ENCODE peak calls at places on chromosomes 2 and 18, in four cellular contexts. L is uterus, Q is GM23338, Y is prostate gland. H is an unnamed sample.
A peak's percentile ranks its signal among the peaks of the same experiment; 100 is the strongest.

GRCh38 chr2:201467666-201468065 is 16.1 kb downstream of the STRADB start:
- DNase-seq in L (no peak), Q (no peak), Y (no peak), H (no peak)

GRCh38 chr2:30336978-30337841 is 105.9 kb downstream of the LBH start:
- DNase-seq in L (no peak), Q (no peak), Y (no peak), H (no peak)

GRCh38 chr2:72214429-72215143 is 66.9 kb upstream of the CYP26B1 start:
- DNase-seq in L (no peak), Q (no peak), Y (no peak), H (no peak)

GRCh38 chr2:223759569-223760430 is 77.6 kb downstream of the AP1S3 start:
- DNase-seq in L (no peak), Q (no peak), Y (no peak), H (no peak)

GRCh38 chr2:233059797-233060499 is at the start of gene INPP5D:
- DNase-seq in L (no peak), Q (no peak), Y (no peak), H (no peak)

GRCh38 chr2:157876771-157877108 is 610 bp upstream of the ACVR1 start:
- DNase-seq in L (no peak), Q (no peak), Y (no peak), H (no peak)

GRCh38 chr18:12659904-12660605 is 2.1 kb upstream of the SPIRE1 start:
- DNase-seq in L (peak; percentile 66), Q (peak; percentile 74), Y (peak; percentile 40), H (no peak)

GRCh38 chr2:7450188-7451156 is 533.3 kb downstream of the RNF144A start:
- DNase-seq in L (no peak), Q (no peak), Y (no peak), H (no peak)

GRCh38 chr2:229313591-229313990 is 42.5 kb upstream of the PID1 start:
- DNase-seq in L (no peak), Q (no peak), Y (no peak), H (no peak)

GRCh38 chr2:30029804-30030203 is 108.4 kb upstream of the ALK start:
- DNase-seq in L (no peak), Q (no peak), Y (no peak), H (no peak)

GRCh38 chr2:20612835-20613341 is 38.0 kb downstream of the HS1BP3 start:
- DNase-seq in L (no peak), Q (no peak), Y (no peak), H (no peak)

GRCh38 chr2:1698188-1698945 is 45.9 kb downstream of the PXDN start:
- DNase-seq in L (no peak), Q (no peak), Y (no peak), H (no peak)

GRCh38 chr18:10454800-10455550 is 540 bp downstream of the APCDD1 start:
- DNase-seq in L (peak; percentile 37), Q (peak; percentile 66), Y (peak; percentile 30), H (no peak)

GRCh38 chr2:207286106-207286505 is 120.4 kb upstream of the KLF7 start:
- DNase-seq in L (no peak), Q (no peak), Y (no peak), H (no peak)

GRCh38 chr2:102048465-102048864 is 56.7 kb downstream of the IL1R2 start:
- DNase-seq in L (peak; percentile 67), Q (no peak), Y (no peak), H (no peak)

GRCh38 chr18:51021226-51021965 is 8.6 kb upstream of the SMAD4 start:
- DNase-seq in L (no peak), Q (no peak), Y (no peak), H (no peak)

GRCh38 chr2:148023861-148024260 is 3.0 kb downstream of the MBD5 start:
- DNase-seq in L (no peak), Q (no peak), Y (no peak), H (no peak)

GRCh38 chr18:21629089-21629832 is 17.1 kb downstream of the SNRPD1 start:
- DNase-seq in L (no peak), Q (no peak), Y (no peak), H (no peak)

GRCh38 chr18:72086421-72086820 is 457.7 kb downstream of the CBLN2 start:
- DNase-seq in L (no peak), Q (peak; percentile 53), Y (no peak), H (no peak)

GRCh38 chr18:23106575-23106974 is 28.7 kb upstream of the CABLES1 start:
- DNase-seq in L (no peak), Q (no peak), Y (peak; percentile 17), H (no peak)

GRCh38 chr2:150426724-150427123 is 60.7 kb downstream of the RND3 start:
- DNase-seq in L (no peak), Q (no peak), Y (no peak), H (no peak)

GRCh38 chr18:39753178-39753577 is 2187.6 kb upstream of the CELF4 start:
- DNase-seq in L (no peak), Q (no peak), Y (no peak), H (no peak)

DNA sequence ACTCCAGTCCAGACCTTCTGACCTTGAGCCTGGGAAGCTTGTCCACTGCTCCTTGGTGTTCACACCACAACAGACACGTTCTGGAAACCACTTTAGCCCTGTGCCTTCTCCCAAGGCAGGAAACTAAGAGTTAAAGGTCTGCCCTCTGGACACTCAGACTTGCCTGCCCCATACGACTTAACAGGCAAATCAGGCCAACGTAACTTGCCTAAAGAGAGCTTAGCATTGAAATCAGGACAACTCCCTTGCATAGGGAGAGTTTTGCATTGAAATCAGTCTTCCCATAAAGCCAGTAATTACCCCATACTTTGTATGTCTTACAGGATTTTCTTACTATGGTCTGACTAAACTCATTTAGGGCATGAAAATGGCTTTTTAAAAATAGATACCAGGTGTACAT is 18.5 kb downstream of the NFE2L2 start:
- DNase-seq in L (no peak), Q (no peak), Y (no peak), H (no peak)
- H3K27ac ChIP-seq in L (peak overlapping the region; percentile 89), Q (peak overlapping the region; percentile 40), Y (no peak overlapping the region), H (no peak overlapping the region)

GRCh38 chr2:191303349-191304005 is 58.3 kb downstream of the MYO1B start:
- DNase-seq in L (no peak), Q (no peak), Y (no peak), H (no peak)
- H3K27ac ChIP-seq in L (peak overlapping the region; percentile 22), Q (peak overlapping the region; percentile 77), Y (no peak overlapping the region), H (no peak overlapping the region)

DNA sequence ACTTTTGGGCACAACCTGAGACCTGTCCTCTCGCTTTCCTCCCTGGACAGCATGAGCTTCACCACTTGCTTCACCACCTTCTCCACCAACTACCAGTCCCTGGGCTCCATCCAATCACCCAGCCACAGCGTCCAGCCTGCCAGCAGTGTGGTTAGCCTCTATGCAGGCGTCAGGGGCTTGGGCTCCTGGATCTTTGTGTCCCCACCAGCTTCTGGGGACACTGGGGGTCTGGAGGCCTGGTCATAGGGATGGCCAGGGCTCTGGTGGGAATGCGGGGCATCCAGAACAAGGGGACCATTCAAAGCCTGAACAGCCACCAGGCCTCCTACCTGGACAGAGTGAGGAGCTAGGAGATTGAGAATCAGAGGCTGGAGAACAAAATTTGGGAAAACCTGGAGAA is 44.2 kb upstream of the SLC4A10 start:
- DNase-seq in L (no peak), Q (no peak), Y (no peak), H (no peak)
- H3K27ac ChIP-seq in L (no peak overlapping the region), Q (no peak overlapping the region), Y (no peak overlapping the region), H (peak overlapping the region; percentile 38)

DNA sequence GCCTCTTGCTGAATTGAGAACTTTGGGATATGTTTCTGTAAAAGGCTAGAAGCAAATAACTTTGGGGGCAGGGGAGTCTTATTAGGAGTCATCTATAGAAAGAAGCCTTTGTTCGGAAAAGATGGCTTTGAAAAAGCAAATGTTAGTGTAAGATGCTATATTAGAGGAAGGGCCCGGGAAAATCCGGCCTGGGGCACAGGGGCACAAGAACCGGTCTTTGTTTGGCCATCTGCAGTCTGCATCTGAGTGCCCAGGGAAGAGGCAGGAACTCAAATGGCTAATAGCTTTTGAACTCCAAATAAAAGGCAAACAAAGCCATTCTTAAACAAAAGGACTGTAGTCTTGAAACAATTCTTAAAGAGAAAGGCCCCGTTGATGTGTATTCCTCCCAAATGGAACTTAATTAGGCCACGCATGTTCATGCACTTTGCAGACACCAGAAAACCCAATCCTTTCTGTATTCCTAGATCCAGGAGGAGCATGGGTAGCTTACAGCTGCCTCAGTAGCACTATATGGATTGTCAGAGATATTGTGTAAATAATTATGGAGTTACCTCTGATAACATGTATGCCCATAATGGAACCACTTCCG is 180.1 kb upstream of the ARL4C start:
- DNase-seq in L (no peak), Q (peak; percentile 65), Y (no peak), H (no peak)
- H3K27ac ChIP-seq in L (no peak overlapping the region), Q (peak overlapping the region; percentile 76), Y (peak overlapping the region; percentile 58), H (no peak overlapping the region)